ENCODE peak calls at places on chromosomes 2 and 18, in eight cellular contexts. G, T, H, W, N, D, P and A are unnamed samples.

GRCh38 chr18:73790582-73790981 is 357.1 kb downstream of the FBXO15 start:
- DNase-seq in W (no peak), G (no peak), P (peak; percentile 38), H (no peak), T (no peak), N (no peak), D (no peak), A (no peak)

GRCh38 chr2:150144546-150145305 is 342.7 kb downstream of the RND3 start:
- DNase-seq in G (no peak), W (no peak), H (peak; percentile 39), T (no peak), P (no peak), D (no peak), N (no peak), A (no peak)

GRCh38 chr2:111975819-111976218 is 77.4 kb downstream of the MERTK start:
- DNase-seq in P (no peak), H (peak; percentile 27), T (no peak), W (no peak), D (no peak), G (no peak), N (no peak), A (no peak)

GRCh38 chr18:50183556-50183955 is 11.4 kb downstream of the MYO5B start:
- DNase-seq in H (peak; percentile 68), W (no peak), N (no peak), G (no peak), D (no peak), T (no peak), P (peak; percentile 29), A (no peak)

GRCh38 chr2:71894266-71894665 is 253.4 kb downstream of the CYP26B1 start:
- DNase-seq in N (no peak), P (no peak), T (no peak), D (no peak), H (no peak), G (peak; percentile 27), W (no peak), A (no peak)

GRCh38 chr2:200042102-200042735 is 86.8 kb downstream of the MAIP1 start:
- DNase-seq in G (no peak), D (no peak), P (peak; percentile 77), T (no peak), H (peak; percentile 58), W (no peak), N (no peak), A (no peak)

GRCh38 chr2:111975053-111975552 is 76.7 kb downstream of the MERTK start:
- DNase-seq in W (no peak), H (peak; percentile 97), T (no peak), D (no peak), P (peak; percentile 69), G (no peak), N (no peak), A (no peak)

GRCh38 chr18:59874166-59874565 is 25.6 kb upstream of the PMAIP1 start:
- DNase-seq in T (no peak), P (peak; percentile 84), H (peak; percentile 74), G (no peak), W (no peak), N (no peak), D (no peak), A (no peak)

GRCh38 chr2:3001595-3002184 is 375.9 kb downstream of the EIPR1 start:
- DNase-seq in H (no peak), N (no peak), W (peak; percentile 5), G (no peak), T (no peak), D (no peak), P (peak; percentile 0), A (no peak)

GRCh38 chr2:165927353-165927752 is 26.2 kb downstream of the TTC21B start:
- DNase-seq in T (no peak), G (no peak), P (peak; percentile 29), H (peak; percentile 17), D (no peak), N (no peak), W (no peak), A (no peak)
- H3K36me3 ChIP-seq in T (no peaks in the 10 kb centered on the region), G (peaks cover 80% of the 10 kb centered on the region), P (peaks cover 80% of the 10 kb centered on the region), H (peaks cover 41% of the 10 kb centered on the region), D (no peaks in the 10 kb centered on the region), N (peaks cover 9% of the 10 kb centered on the region), W (peaks cover 57% of the 10 kb centered on the region), A (no peaks in the 10 kb centered on the region)

GRCh38 chr2:69907216-69907615 is 7.7 kb upstream of the MXD1 start:
- DNase-seq in P (no peak), W (no peak), T (no peak), H (no peak), G (no peak), N (no peak), D (no peak), A (no peak)
- H3K36me3 ChIP-seq in P (peaks cover 83% of the 10 kb centered on the region), W (peaks cover 31% of the 10 kb centered on the region), T (no peaks in the 10 kb centered on the region), H (peaks cover 34% of the 10 kb centered on the region), G (peaks cover 68% of the 10 kb centered on the region), N (peaks cover 3% of the 10 kb centered on the region), D (peaks cover 2% of the 10 kb centered on the region), A (no peaks in the 10 kb centered on the region)

DNA sequence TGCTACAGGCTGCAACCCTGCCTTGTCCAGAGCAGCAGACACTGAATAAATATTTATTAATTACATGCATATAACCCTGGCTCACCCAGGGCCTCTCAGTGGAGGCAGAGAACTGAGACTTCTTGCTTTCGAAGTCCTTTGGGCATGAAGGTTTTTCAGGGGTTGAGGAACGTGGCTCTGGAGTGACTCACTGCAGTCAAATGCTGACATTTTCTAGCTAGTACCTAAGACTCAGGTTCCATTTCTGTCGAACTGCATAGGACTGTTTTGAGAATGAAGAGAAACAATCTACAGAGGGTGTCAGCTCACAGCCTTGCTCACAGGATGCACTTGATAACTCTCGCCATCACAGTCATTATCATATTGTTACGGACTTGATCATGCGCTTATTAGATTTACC is 87.4 kb downstream of the ACTR2 start:
- DNase-seq in T (no peak), D (no peak), G (no peak), N (no peak), W (no peak), P (no peak), H (peak; percentile 40), A (no peak)
- H3K36me3 ChIP-seq in T (no peaks in the 10 kb centered on the region), D (no peaks in the 10 kb centered on the region), G (peaks cover 85% of the 10 kb centered on the region), N (peaks cover 3% of the 10 kb centered on the region), W (peaks cover 23% of the 10 kb centered on the region), P (peaks cover 42% of the 10 kb centered on the region), H (peaks cover 33% of the 10 kb centered on the region), A (no peaks in the 10 kb centered on the region)

DNA sequence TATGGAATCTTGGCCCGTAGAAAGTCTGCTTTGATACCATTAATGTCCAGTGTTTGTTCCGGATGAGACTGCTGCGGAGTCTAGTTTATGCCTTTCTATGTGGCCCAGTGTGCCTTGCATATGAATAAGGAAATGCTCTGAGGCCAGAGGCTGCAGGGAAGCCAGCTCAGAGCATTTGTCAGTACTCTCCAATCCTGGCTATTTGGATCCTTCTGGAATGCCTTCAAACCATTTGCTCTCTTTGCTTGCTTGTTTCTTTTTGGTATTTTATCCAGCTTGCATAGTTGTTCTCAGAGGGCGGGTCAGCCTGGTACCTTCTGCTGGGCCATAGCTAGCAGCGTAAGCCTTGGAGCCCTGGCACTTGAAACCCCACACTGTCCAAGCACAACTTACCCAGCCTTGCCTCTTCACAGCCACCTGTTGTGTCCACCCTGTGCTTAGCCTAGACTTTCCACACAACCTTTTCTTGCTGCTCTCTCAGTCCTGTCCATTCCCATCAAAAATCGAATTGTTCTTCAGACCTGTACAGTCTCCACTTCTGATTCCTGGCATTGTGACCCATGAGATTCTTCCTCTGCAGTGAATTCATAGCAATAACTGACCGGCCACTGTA is 20.5 kb downstream of the CENPO start:
- DNase-seq in P (no peak), G (no peak), W (no peak), H (no peak), D (no peak), N (no peak), T (no peak), A (peak; percentile 4)
- H3K36me3 ChIP-seq in P (peaks cover 11% of the 10 kb centered on the region), G (peaks cover 66% of the 10 kb centered on the region), W (no peaks in the 10 kb centered on the region), H (peaks cover 34% of the 10 kb centered on the region), D (peaks cover 13% of the 10 kb centered on the region), N (no peaks in the 10 kb centered on the region), T (no peaks in the 10 kb centered on the region), A (no peaks in the 10 kb centered on the region)

GRCh38 chr2:189674374-189675112 is at the start of gene ANKAR:
- DNase-seq in N (peak; percentile 96), D (peak; percentile 94), P (peak; percentile 95), H (peak; percentile 87), W (peak; percentile 88), G (no peak), T (peak; percentile 93), A (peak; percentile 88)

GRCh38 chr2:189673661-189674373 is 653 bp upstream of the ANKAR start:
- DNase-seq in G (no peak), T (no peak), N (no peak), D (no peak), H (peak; percentile 13), W (no peak), P (no peak), A (no peak)

GRCh38 chr2:189669913-189670312 is 4.6 kb upstream of the ANKAR start:
- DNase-seq in H (no peak), T (no peak), D (no peak), P (no peak), W (no peak), N (no peak), G (no peak), A (no peak)
- H3K36me3 ChIP-seq in H (peaks cover 39% of the 10 kb centered on the region), T (no peaks in the 10 kb centered on the region), D (peaks cover 1% of the 10 kb centered on the region), P (peaks cover 57% of the 10 kb centered on the region), W (peaks cover 41% of the 10 kb centered on the region), N (peaks cover 7% of the 10 kb centered on the region), G (peaks cover 58% of the 10 kb centered on the region), A (no peaks in the 10 kb centered on the region)

DNA sequence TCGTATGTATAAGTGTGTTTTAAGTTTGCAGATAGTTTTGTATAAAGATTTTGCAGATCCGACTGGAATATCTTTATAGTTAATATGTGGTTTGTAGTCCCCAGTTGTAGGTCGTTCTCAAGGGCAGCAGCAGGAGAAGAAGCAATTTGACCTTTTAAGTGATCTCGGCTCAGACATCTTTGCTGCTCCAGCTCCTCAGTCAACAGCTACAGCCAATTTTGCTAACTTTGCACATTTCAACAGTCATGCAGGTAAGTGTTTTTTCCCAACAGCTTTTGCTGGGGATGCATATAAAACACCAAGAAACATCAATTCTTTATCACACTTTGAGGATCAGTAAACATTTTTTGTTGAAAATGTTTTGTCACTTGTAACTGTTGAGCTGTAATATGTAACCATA is 52.7 kb downstream of the AGFG1 start:
- DNase-seq in G (no peak), P (no peak), H (no peak), T (no peak), W (no peak), D (no peak), N (no peak), A (no peak)
- H3K36me3 ChIP-seq in G (peaks cover 67% of the 10 kb centered on the region), P (peaks cover 69% of the 10 kb centered on the region), H (peaks cover 42% of the 10 kb centered on the region), T (no peaks in the 10 kb centered on the region), W (peaks cover 14% of the 10 kb centered on the region), D (no peaks in the 10 kb centered on the region), N (no peaks in the 10 kb centered on the region), A (no peaks in the 10 kb centered on the region)